ENCODE peak calls at places on chromosomes 7 and 10, in seven cellular contexts. Q is NCI-H1694 treated with DMSO at 0.1 percent for 48 hours; U is CD4-positive, alpha-beta T cell; A is uterus; E is spleen; H is NCI-H226; N is anterior cingulate cortex. Z is an unnamed sample.

GRCh38 chr10:24952146-24952700 is at the start of gene PRTFDC1:
- DNase-seq in U (no peak), H (no peak), A (peak; percentile 53), E (peak; percentile 82), Q (peak; percentile 20), N (peak; percentile 49), Z (peak; percentile 51)

GRCh38 chr7:37524056-37524455 is 75.4 kb upstream of the ELMO1 start:
- DNase-seq in N (no peak), U (no peak), H (no peak), A (no peak), E (no peak), Q (no peak), Z (no peak)

GRCh38 chr10:119268871-119269506 is 61.6 kb downstream of the GRK5 start:
- DNase-seq in A (no peak), U (peak; percentile 76), N (no peak), E (peak; percentile 75), H (no peak), Q (no peak), Z (no peak)

GRCh38 chr7:139231513-139232376 is 708 bp downstream of the UBN2 start:
- DNase-seq in N (peak; percentile 35), U (peak; percentile 27), Q (peak; percentile 5), H (peak; percentile 22), E (peak; percentile 87), A (peak; percentile 19), Z (no peak)

GRCh38 chr10:89450901-89451300 is 36.5 kb downstream of the IFIT5 start:
- DNase-seq in Q (no peak), E (no peak), U (no peak), H (no peak), A (no peak), N (no peak), Z (no peak)

GRCh38 chr7:140544278-140544896 is 65.1 kb upstream of the MKRN1 start:
- DNase-seq in E (no peak), A (no peak), N (no peak), U (no peak), H (no peak), Q (no peak), Z (no peak)

GRCh38 chr10:100600218-100600617 is 64.5 kb downstream of the HIF1AN start:
- DNase-seq in H (no peak), Q (no peak), N (no peak), A (no peak), E (no peak), U (no peak), Z (no peak)

GRCh38 chr10:112517381-112517976 is 70.5 kb downstream of the VTI1A start:
- DNase-seq in E (no peak), Q (no peak), H (no peak), N (no peak), A (no peak), U (no peak), Z (no peak)

GRCh38 chr7:48255046-48255445 is 83.8 kb downstream of the ABCA13 start:
- DNase-seq in N (no peak), H (peak; percentile 43), U (no peak), E (no peak), A (no peak), Q (no peak), Z (no peak)

GRCh38 chr10:76382381-76382851 is 951.0 kb downstream of the LRMDA start:
- DNase-seq in E (no peak), A (no peak), Q (no peak), N (no peak), H (peak; percentile 87), U (no peak), Z (no peak)

GRCh38 chr7:154899893-154900292 is 103.0 kb downstream of the PAXIP1 start:
- DNase-seq in N (no peak), E (no peak), H (no peak), A (no peak), Q (no peak), U (no peak), Z (no peak)

GRCh38 chr7:47087866-47088265 is 494.0 kb downstream of the TNS3 start:
- DNase-seq in N (no peak), Q (no peak), A (no peak), E (no peak), H (no peak), U (no peak), Z (no peak)

GRCh38 chr7:16711730-16712129 is 41.8 kb upstream of the TSPAN13 start:
- DNase-seq in E (no peak), N (no peak), H (no peak), U (no peak), Q (no peak), A (no peak), Z (no peak)

GRCh38 chr10:132533571-132534260 is 3.9 kb upstream of the INPP5A start:
- DNase-seq in Q (no peak), N (no peak), A (peak; percentile 15), E (no peak), H (no peak), U (no peak), Z (no peak)

GRCh38 chr10:15293862-15294835 is 76.9 kb downstream of the FAM171A1 start:
- DNase-seq in Q (no peak), U (no peak), E (no peak), A (no peak), H (no peak), N (no peak), Z (peak; percentile 82)

GRCh38 chr10:113681533-113682470 is 2.1 kb downstream of the CASP7 start:
- DNase-seq in H (no peak), E (no peak), U (no peak), N (no peak), A (no peak), Q (no peak), Z (no peak)

GRCh38 chr10:4790922-4791321 is 35.1 kb upstream of the AKR1E2 start:
- DNase-seq in E (no peak), N (no peak), H (no peak), Q (no peak), U (no peak), A (no peak), Z (no peak)

GRCh38 chr10:94617389-94617944 is 66.1 kb upstream of the CYP2C18 start:
- DNase-seq in A (no peak), Q (no peak), H (no peak), U (no peak), E (no peak), N (no peak), Z (no peak)

GRCh38 chr10:84525120-84525806 is 196.9 kb downstream of the CCSER2 start:
- DNase-seq in H (peak; percentile 21), U (no peak), Q (no peak), E (no peak), N (no peak), A (no peak), Z (no peak)

GRCh38 chr7:35038340-35038738 is 1.1 kb upstream of the DPY19L1 start:
- DNase-seq in H (no peak), N (no peak), U (no peak), A (no peak), E (no peak), Q (no peak), Z (peak; percentile 53)

GRCh38 chr7:50302486-50303081 is 1.9 kb upstream of the IKZF1 start:
- DNase-seq in E (no peak), N (no peak), H (no peak), Q (no peak), A (no peak), U (no peak), Z (no peak)

GRCh38 chr10:53236941-53237340 is 464.4 kb upstream of the MBL2 start:
- DNase-seq in Q (no peak), N (no peak), U (no peak), E (no peak), A (no peak), H (no peak), Z (no peak)

GRCh38 chr10:49645417-49646255 is 31.8 kb downstream of the CHAT start:
- DNase-seq in U (no peak), Q (no peak), H (no peak), N (no peak), E (peak; percentile 53), A (no peak), Z (no peak)

GRCh38 chr7:7181519-7182155 is 707 bp upstream of the C1GALT1 start:
- DNase-seq in U (peak; percentile 33), A (peak; percentile 15), N (no peak), E (peak; percentile 81), Q (peak; percentile 21), H (peak; percentile 45), Z (no peak)

GRCh38 chr10:21529236-21529910 is 3.9 kb upstream of the SKIDA1 start:
- DNase-seq in N (no peak), U (no peak), Q (peak; percentile 50), A (no peak), E (no peak), H (no peak), Z (no peak)

GRCh38 chr7:38858281-38858884 is 50.6 kb downstream of the VPS41 start:
- DNase-seq in Q (no peak), E (no peak), U (no peak), N (no peak), A (no peak), H (peak; percentile 25), Z (no peak)

GRCh38 chr10:116371737-116372136 is 47.5 kb downstream of the CCDC172 start:
- DNase-seq in N (no peak), Q (no peak), H (no peak), A (no peak), U (no peak), E (no peak), Z (no peak)

GRCh38 chr10:94546058-94546595 is 539 bp downstream of the HELLS start:
- DNase-seq in H (no peak), E (no peak), N (peak; percentile 22), U (no peak), Q (no peak), A (no peak), Z (peak; percentile 56)

GRCh38 chr10:127918570-127918969 is 11.7 kb downstream of the PTPRE start:
- DNase-seq in A (no peak), E (no peak), H (no peak), U (no peak), Q (no peak), N (no peak), Z (no peak)

GRCh38 chr7:3879337-3880054 is 578.4 kb downstream of the SDK1 start:
- DNase-seq in U (no peak), H (no peak), E (no peak), N (no peak), A (no peak), Q (peak; percentile 21), Z (no peak)

GRCh38 chr10:97931041-97931440 is 81.4 kb downstream of the GOLGA7B start:
- DNase-seq in Q (no peak), N (no peak), A (no peak), U (no peak), H (no peak), E (no peak), Z (no peak)

GRCh38 chr7:155807013-155807804 is 5.1 kb downstream of the SHH start:
- DNase-seq in A (no peak), Q (no peak), H (no peak), E (peak; percentile 55), U (no peak), N (no peak), Z (no peak)

GRCh38 chr10:75430000-75430763 is 1.2 kb upstream of the LRMDA start:
- DNase-seq in U (no peak), N (no peak), Q (peak; percentile 45), E (peak; percentile 86), A (peak; percentile 37), H (peak; percentile 92), Z (no peak)

GRCh38 chr10:95236068-95236903 is 42.2 kb downstream of the ACSM6 start:
- DNase-seq in U (no peak), N (no peak), H (peak; percentile 58), E (no peak), Q (no peak), A (no peak), Z (no peak)

GRCh38 chr10:10722422-10722821 is 295.2 kb upstream of the CELF2 start:
- DNase-seq in N (no peak), Q (no peak), H (no peak), E (no peak), U (no peak), A (no peak), Z (no peak)

Z was measured in G401.